ENCODE peak calls at places on chromosomes 11 and 22, in six cellular contexts. One of them, this sample, is unnamed.

GRCh38 chr11:70326365-70326803 is 55.9 kb downstream of the PPFIA1 start:
- DNase-seq in H1: no peak
- DNase-seq in mesenchymal stem cell: peak
- DNase-seq in transverse colon: peak
- DNase-seq in mammary epithelial cell: no peak
- DNase-seq in bronchial epithelial cell: peak
- DNase-seq in this sample: peak

GRCh38 chr11:44904261-44905080 is 46.2 kb downstream of the TP53I11 start:
- DNase-seq in H1: no peak
- DNase-seq in mesenchymal stem cell: no peak
- DNase-seq in transverse colon: no peak
- DNase-seq in mammary epithelial cell: no peak
- DNase-seq in bronchial epithelial cell: no peak
- DNase-seq in this sample: no peak

GRCh38 chr22:22692707-22693530 is 48.5 kb downstream of the GGTLC2 start:
- DNase-seq in H1: peak
- DNase-seq in mesenchymal stem cell: no peak
- DNase-seq in transverse colon: peak
- DNase-seq in mammary epithelial cell: peak
- DNase-seq in bronchial epithelial cell: peak
- DNase-seq in this sample: peak

GRCh38 chr11:74255741-74256369 is 55.6 kb downstream of the P4HA3 start:
- DNase-seq in H1: peak
- DNase-seq in mesenchymal stem cell: peak
- DNase-seq in transverse colon: peak
- DNase-seq in mammary epithelial cell: peak
- DNase-seq in bronchial epithelial cell: peak
- DNase-seq in this sample: peak

GRCh38 chr11:116333193-116333592 is 439.6 kb downstream of the BUD13 start:
- DNase-seq in H1: no peak
- DNase-seq in mesenchymal stem cell: no peak
- DNase-seq in transverse colon: no peak
- DNase-seq in mammary epithelial cell: no peak
- DNase-seq in bronchial epithelial cell: peak
- DNase-seq in this sample: no peak

GRCh38 chr22:39800790-39801540 is 92.6 kb downstream of the ENTHD1 start:
- DNase-seq in H1: no peak
- DNase-seq in mesenchymal stem cell: no peak
- DNase-seq in transverse colon: no peak
- DNase-seq in mammary epithelial cell: no peak
- DNase-seq in bronchial epithelial cell: no peak
- DNase-seq in this sample: no peak

GRCh38 chr11:59011672-59012071 is 72.4 kb downstream of the GLYATL1 start:
- DNase-seq in H1: peak
- DNase-seq in mesenchymal stem cell: no peak
- DNase-seq in transverse colon: no peak
- DNase-seq in mammary epithelial cell: no peak
- DNase-seq in bronchial epithelial cell: no peak
- DNase-seq in this sample: no peak

GRCh38 chr22:50178471-50178864 is 7.2 kb upstream of the TRABD start:
- DNase-seq in H1: no peak
- DNase-seq in mesenchymal stem cell: no peak
- DNase-seq in transverse colon: no peak
- DNase-seq in mammary epithelial cell: no peak
- DNase-seq in bronchial epithelial cell: no peak
- DNase-seq in this sample: no peak

GRCh38 chr11:10490398-10491232 is 35.6 kb downstream of the AMPD3 start:
- DNase-seq in H1: no peak
- DNase-seq in mesenchymal stem cell: peak
- DNase-seq in transverse colon: peak
- DNase-seq in mammary epithelial cell: peak
- DNase-seq in bronchial epithelial cell: peak
- DNase-seq in this sample: peak

GRCh38 chr11:65445604-65446445 is 23.2 kb downstream of the NEAT1 start:
- DNase-seq in H1: no peak
- DNase-seq in mesenchymal stem cell: peak
- DNase-seq in transverse colon: no peak
- DNase-seq in mammary epithelial cell: no peak
- DNase-seq in bronchial epithelial cell: peak
- DNase-seq in this sample: peak

GRCh38 chr22:48607901-48608650 is 1219.6 kb downstream of the BRD1 start:
- DNase-seq in H1: no peak
- DNase-seq in mesenchymal stem cell: no peak
- DNase-seq in transverse colon: no peak
- DNase-seq in mammary epithelial cell: no peak
- DNase-seq in bronchial epithelial cell: no peak
- DNase-seq in this sample: no peak

GRCh38 chr11:132095230-132096165 is 725.1 kb downstream of the NTM start:
- DNase-seq in H1: no peak
- DNase-seq in mesenchymal stem cell: no peak
- DNase-seq in transverse colon: no peak
- DNase-seq in mammary epithelial cell: no peak
- DNase-seq in bronchial epithelial cell: no peak
- DNase-seq in this sample: no peak

GRCh38 chr22:39214006-39214382 is 30.8 kb downstream of the PDGFB start:
- DNase-seq in H1: no peak
- DNase-seq in mesenchymal stem cell: no peak
- DNase-seq in transverse colon: no peak
- DNase-seq in mammary epithelial cell: peak
- DNase-seq in bronchial epithelial cell: no peak
- DNase-seq in this sample: no peak

GRCh38 chr11:134802116-134802515 is 390.1 kb upstream of the B3GAT1 start:
- DNase-seq in H1: no peak
- DNase-seq in mesenchymal stem cell: no peak
- DNase-seq in transverse colon: no peak
- DNase-seq in mammary epithelial cell: no peak
- DNase-seq in bronchial epithelial cell: no peak
- DNase-seq in this sample: no peak

GRCh38 chr11:131666617-131667016 is 296.2 kb downstream of the NTM start:
- DNase-seq in H1: no peak
- DNase-seq in mesenchymal stem cell: no peak
- DNase-seq in transverse colon: no peak
- DNase-seq in mammary epithelial cell: no peak
- DNase-seq in bronchial epithelial cell: no peak
- DNase-seq in this sample: no peak

GRCh38 chr11:2379471-2380174 is 2.5 kb downstream of the CD81 start:
- DNase-seq in H1: no peak
- DNase-seq in mesenchymal stem cell: no peak
- DNase-seq in transverse colon: no peak
- DNase-seq in mammary epithelial cell: no peak
- DNase-seq in bronchial epithelial cell: no peak
- DNase-seq in this sample: no peak

GRCh38 chr11:2381494-2382128 is 4.5 kb downstream of the CD81 start:
- DNase-seq in H1: no peak
- DNase-seq in mesenchymal stem cell: no peak
- DNase-seq in transverse colon: no peak
- DNase-seq in mammary epithelial cell: no peak
- DNase-seq in bronchial epithelial cell: no peak
- DNase-seq in this sample: no peak

GRCh38 chr11:2378527-2379210 is 1.6 kb downstream of the CD81 start:
- DNase-seq in H1: no peak
- DNase-seq in mesenchymal stem cell: peak
- DNase-seq in transverse colon: no peak
- DNase-seq in mammary epithelial cell: no peak
- DNase-seq in bronchial epithelial cell: no peak
- DNase-seq in this sample: no peak

GRCh38 chr11:2380807-2381350 is 3.8 kb downstream of the CD81 start:
- DNase-seq in H1: no peak
- DNase-seq in mesenchymal stem cell: peak
- DNase-seq in transverse colon: peak
- DNase-seq in mammary epithelial cell: no peak
- DNase-seq in bronchial epithelial cell: no peak
- DNase-seq in this sample: no peak

DNA sequence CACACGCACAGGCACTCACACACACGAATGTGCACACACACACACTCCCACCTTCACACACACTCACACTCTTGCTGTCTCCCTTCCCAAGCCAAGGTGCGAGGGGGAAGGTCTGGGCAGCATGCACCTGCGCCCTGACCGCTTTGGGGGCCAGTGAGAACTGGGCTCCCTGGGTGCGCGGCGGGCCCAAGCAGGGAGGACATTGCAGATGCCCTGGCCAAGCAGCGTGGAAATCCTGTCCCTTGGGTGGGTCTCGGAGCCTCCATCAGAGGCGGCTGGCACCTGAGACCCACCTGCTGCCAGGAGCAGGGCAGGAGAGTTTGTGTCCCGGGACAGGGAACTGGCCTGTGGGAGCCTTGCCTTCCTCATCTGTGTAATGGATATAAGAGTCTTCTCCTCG is 3.3 kb downstream of the CD81 start:
- DNase-seq in H1: no peak
- DNase-seq in mesenchymal stem cell: no peak
- DNase-seq in transverse colon: no peak
- DNase-seq in mammary epithelial cell: no peak
- DNase-seq in bronchial epithelial cell: no peak
- DNase-seq in this sample: no peak
- H3K4me3 ChIP-seq in H1: no peak
- H3K4me3 ChIP-seq in mesenchymal stem cell: peak
- H3K4me3 ChIP-seq in transverse colon: peak
- H3K4me3 ChIP-seq in mammary epithelial cell: no peak
- H3K4me3 ChIP-seq in bronchial epithelial cell: no peak
- H3K4me3 ChIP-seq in this sample: no peak

GRCh38 chr11:34249439-34250073 is 108.3 kb downstream of the ABTB2 start:
- DNase-seq in H1: no peak
- DNase-seq in mesenchymal stem cell: no peak
- DNase-seq in transverse colon: no peak
- DNase-seq in mammary epithelial cell: no peak
- DNase-seq in bronchial epithelial cell: no peak
- DNase-seq in this sample: no peak

GRCh38 chr11:34252015-34252414 is 105.8 kb downstream of the ABTB2 start:
- DNase-seq in H1: no peak
- DNase-seq in mesenchymal stem cell: no peak
- DNase-seq in transverse colon: no peak
- DNase-seq in mammary epithelial cell: no peak
- DNase-seq in bronchial epithelial cell: no peak
- DNase-seq in this sample: no peak

GRCh38 chr11:34252651-34253050 is 105.2 kb downstream of the ABTB2 start:
- DNase-seq in H1: no peak
- DNase-seq in mesenchymal stem cell: no peak
- DNase-seq in transverse colon: no peak
- DNase-seq in mammary epithelial cell: no peak
- DNase-seq in bronchial epithelial cell: no peak
- DNase-seq in this sample: no peak

GRCh38 chr11:34251640-34251980 is 106.2 kb downstream of the ABTB2 start:
- DNase-seq in H1: no peak
- DNase-seq in mesenchymal stem cell: no peak
- DNase-seq in transverse colon: no peak
- DNase-seq in mammary epithelial cell: no peak
- DNase-seq in bronchial epithelial cell: peak
- DNase-seq in this sample: peak

GRCh38 chr11:34250732-34251639 is 106.8 kb downstream of the ABTB2 start:
- DNase-seq in H1: no peak
- DNase-seq in mesenchymal stem cell: no peak
- DNase-seq in transverse colon: peak
- DNase-seq in mammary epithelial cell: peak
- DNase-seq in bronchial epithelial cell: peak
- DNase-seq in this sample: peak
- H3K4me3 ChIP-seq in H1: no peak
- H3K4me3 ChIP-seq in mesenchymal stem cell: peak
- H3K4me3 ChIP-seq in transverse colon: peak
- H3K4me3 ChIP-seq in mammary epithelial cell: no peak
- H3K4me3 ChIP-seq in bronchial epithelial cell: no peak
- H3K4me3 ChIP-seq in this sample: no peak

GRCh38 chr22:45212992-45213751 is 27.5 kb downstream of the KIAA0930 start:
- DNase-seq in H1: no peak
- DNase-seq in mesenchymal stem cell: peak
- DNase-seq in transverse colon: peak
- DNase-seq in mammary epithelial cell: peak
- DNase-seq in bronchial epithelial cell: no peak
- DNase-seq in this sample: peak

GRCh38 chr22:45211848-45212247 is 28.8 kb downstream of the KIAA0930 start:
- DNase-seq in H1: no peak
- DNase-seq in mesenchymal stem cell: no peak
- DNase-seq in transverse colon: no peak
- DNase-seq in mammary epithelial cell: no peak
- DNase-seq in bronchial epithelial cell: no peak
- DNase-seq in this sample: no peak

GRCh38 chr22:45211435-45211834 is 29.3 kb downstream of the KIAA0930 start:
- DNase-seq in H1: no peak
- DNase-seq in mesenchymal stem cell: peak
- DNase-seq in transverse colon: no peak
- DNase-seq in mammary epithelial cell: no peak
- DNase-seq in bronchial epithelial cell: no peak
- DNase-seq in this sample: no peak

GRCh38 chr22:45210577-45211431 is 29.9 kb downstream of the KIAA0930 start:
- DNase-seq in H1: no peak
- DNase-seq in mesenchymal stem cell: no peak
- DNase-seq in transverse colon: no peak
- DNase-seq in mammary epithelial cell: no peak
- DNase-seq in bronchial epithelial cell: no peak
- DNase-seq in this sample: no peak

DNA sequence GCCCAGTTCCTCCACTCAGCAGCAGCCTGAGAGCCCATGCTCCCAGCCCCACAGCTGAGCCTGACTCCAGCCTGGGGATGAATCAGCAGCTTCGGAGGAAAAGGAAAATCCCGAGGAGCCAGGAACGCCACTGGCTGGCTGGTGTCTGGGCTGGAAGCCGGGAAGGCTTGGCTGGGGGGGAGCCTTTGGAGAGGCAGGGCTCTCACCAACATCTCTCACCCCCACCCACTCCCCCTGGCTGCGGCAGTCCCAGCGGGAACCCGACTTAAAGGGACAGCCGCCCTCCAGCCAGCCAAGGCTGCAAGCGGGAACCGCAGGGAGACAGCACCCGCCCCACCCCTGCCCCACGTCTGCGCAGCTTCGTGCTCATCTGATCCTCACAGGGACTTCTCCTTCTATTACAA is 28.4 kb downstream of the KIAA0930 start:
- DNase-seq in H1: no peak
- DNase-seq in mesenchymal stem cell: peak
- DNase-seq in transverse colon: peak
- DNase-seq in mammary epithelial cell: peak
- DNase-seq in bronchial epithelial cell: peak
- DNase-seq in this sample: peak
- H3K4me3 ChIP-seq in H1: no peak
- H3K4me3 ChIP-seq in mesenchymal stem cell: peak
- H3K4me3 ChIP-seq in transverse colon: peak
- H3K4me3 ChIP-seq in mammary epithelial cell: peak
- H3K4me3 ChIP-seq in bronchial epithelial cell: no peak
- H3K4me3 ChIP-seq in this sample: peak

DNA sequence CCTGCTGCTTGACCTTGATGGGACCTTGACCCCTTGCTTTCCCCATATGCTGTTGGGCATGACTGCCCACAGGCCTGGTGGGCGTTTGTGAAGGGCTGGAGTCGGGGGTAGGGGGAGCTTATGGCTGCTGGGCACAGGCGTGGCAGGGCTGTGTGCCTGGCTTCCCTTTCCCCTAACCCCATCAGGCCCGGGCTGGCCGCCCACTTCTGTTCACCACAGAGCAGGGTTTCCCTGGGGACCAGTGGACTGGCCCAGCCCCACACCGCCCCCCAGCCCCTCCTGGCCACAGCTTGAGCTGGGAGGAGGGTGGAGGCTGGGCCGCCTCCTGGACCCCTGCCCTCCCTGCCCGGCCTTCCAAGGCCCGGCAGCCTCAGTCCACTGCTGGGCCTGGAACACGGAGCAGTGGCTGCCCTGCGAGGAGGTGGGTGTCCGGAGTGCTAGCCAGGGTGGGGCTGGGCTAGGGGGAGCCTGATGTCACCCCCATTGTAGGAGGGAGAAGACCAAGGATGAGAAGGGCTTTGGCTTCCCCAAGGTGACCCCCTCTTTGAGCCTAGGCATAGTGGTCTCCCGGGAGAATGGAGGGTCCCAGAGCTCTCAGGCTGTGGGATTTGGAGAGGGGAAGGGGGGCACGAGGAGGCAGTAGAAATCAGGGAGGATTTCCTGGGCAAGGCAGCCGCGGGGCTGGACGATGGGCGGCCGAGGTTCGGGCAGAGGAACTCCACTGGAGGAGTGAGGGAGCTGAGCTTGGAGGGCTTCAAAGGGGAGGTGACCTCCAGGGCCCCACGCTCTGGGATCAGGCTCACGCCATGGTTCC is at the start of gene AIFM3:
- DNase-seq in H1: no peak
- DNase-seq in mesenchymal stem cell: no peak
- DNase-seq in transverse colon: no peak
- DNase-seq in mammary epithelial cell: no peak
- DNase-seq in bronchial epithelial cell: no peak
- DNase-seq in this sample: no peak
- H3K4me3 ChIP-seq in H1: no peak
- H3K4me3 ChIP-seq in mesenchymal stem cell: no peak
- H3K4me3 ChIP-seq in transverse colon: no peak
- H3K4me3 ChIP-seq in mammary epithelial cell: no peak
- H3K4me3 ChIP-seq in bronchial epithelial cell: no peak
- H3K4me3 ChIP-seq in this sample: no peak